ENCODE peak calls at places on chromosomes 16 and 17, in eight cellular contexts. G is prostate gland; P is CD8-positive, alpha-beta T cell; J is adrenal gland; U is psoas muscle; H is ascending aorta; K is GM23248; M is heart right ventricle. Q is an unnamed sample.

GRCh38 chr16:50311134-50311528 is 44.8 kb downstream of the ADCY7 start:
- DNase-seq in G (no peak), P (no peak), J (peak; percentile 11), U (no peak), H (no peak), K (no peak), M (no peak), Q (no peak)

GRCh38 chr16:57601801-57602478 is 26.5 kb upstream of the ADGRG1 start:
- DNase-seq in G (no peak), P (peak; percentile 77), J (no peak), U (no peak), H (no peak), K (no peak), M (no peak), Q (no peak)

GRCh38 chr16:88417684-88418476 is 35.1 kb downstream of the ZNF469 start:
- DNase-seq in G (no peak), P (no peak), J (no peak), U (no peak), H (no peak), K (no peak), M (no peak), Q (no peak)

GRCh38 chr16:17374668-17375255 is 96.0 kb downstream of the XYLT1 start:
- DNase-seq in G (no peak), P (no peak), J (no peak), U (no peak), H (no peak), K (no peak), M (no peak), Q (no peak)

GRCh38 chr17:46273541-46274236 is 21.2 kb upstream of the LRRC37A start:
- DNase-seq in G (no peak), P (no peak), J (no peak), U (no peak), H (no peak), K (no peak), M (no peak), Q (no peak)

GRCh38 chr17:60557805-60558204 is 31.8 kb upstream of the APPBP2 start:
- DNase-seq in G (no peak), P (no peak), J (no peak), U (no peak), H (no peak), K (no peak), M (no peak), Q (no peak)

GRCh38 chr16:67326472-67327309 is at the start of the genes KCTD19 and LRRC36:
- DNase-seq in G (peak; percentile 35), P (peak; percentile 68), J (peak; percentile 51), U (peak; percentile 57), H (no peak), K (peak; percentile 52), M (peak; percentile 39), Q (peak; percentile 27)

GRCh38 chr17:57021226-57021940 is 43.5 kb downstream of the SCPEP1 start:
- DNase-seq in G (peak; percentile 94), P (no peak), J (no peak), U (no peak), H (no peak), K (no peak), M (no peak), Q (no peak)

GRCh38 chr17:42171831-42172230 is 9.1 kb downstream of the KCNH4 start:
- DNase-seq in G (peak; percentile 71), P (no peak), J (no peak), U (no peak), H (no peak), K (no peak), M (no peak), Q (no peak)

GRCh38 chr16:77951788-77952187 is 70.6 kb upstream of the CLEC3A start:
- DNase-seq in G (peak; percentile 8), P (no peak), J (no peak), U (no peak), H (no peak), K (no peak), M (no peak), Q (peak; percentile 1)

GRCh38 chr16:79042886-79043285 is 557.7 kb downstream of the MAF start:
- DNase-seq in G (no peak), P (peak; percentile 51), J (no peak), U (no peak), H (no peak), K (no peak), M (no peak), Q (no peak)

GRCh38 chr16:83348991-83349390 is 458.8 kb upstream of the HSBP1 start:
- DNase-seq in G (no peak), P (no peak), J (no peak), U (no peak), H (no peak), K (no peak), M (no peak), Q (no peak)

GRCh38 chr17:36131436-36131835 is 27.8 kb downstream of the CCL4 start:
- DNase-seq in G (no peak), P (no peak), J (no peak), U (no peak), H (no peak), K (no peak), M (no peak), Q (peak; percentile 15)

GRCh38 chr17:60888812-60889709 is 211.4 kb downstream of the BCAS3 start:
- DNase-seq in G (no peak), P (no peak), J (no peak), U (no peak), H (no peak), K (peak; percentile 10), M (no peak), Q (no peak)

GRCh38 chr16:50152807-50153647 is at the start of gene TENT4B:
- DNase-seq in G (peak; percentile 79), P (peak; percentile 93), J (peak; percentile 85), U (peak; percentile 89), H (peak; percentile 24), K (peak; percentile 92), M (peak; percentile 89), Q (peak; percentile 92)

GRCh38 chr16:49834496-49835009 is 21.4 kb downstream of the ZNF423 start:
- DNase-seq in G (no peak), P (no peak), J (peak; percentile 40), U (peak; percentile 89), H (peak; percentile 54), K (peak; percentile 17), M (peak; percentile 64), Q (peak; percentile 79)

GRCh38 chr16:392450-393027 is 4.5 kb upstream of the NME4 start:
- DNase-seq in G (no peak), P (no peak), J (no peak), U (no peak), H (no peak), K (no peak), M (no peak), Q (no peak)

GRCh38 chr16:81678326-81679095 is 100.6 kb upstream of the PLCG2 start:
- DNase-seq in G (no peak), P (no peak), J (no peak), U (no peak), H (no peak), K (no peak), M (no peak), Q (no peak)

GRCh38 chr16:83849434-83849833 is 41.7 kb downstream of the HSBP1 start:
- DNase-seq in G (no peak), P (no peak), J (no peak), U (no peak), H (no peak), K (no peak), M (peak; percentile 34), Q (no peak)

GRCh38 chr17:1714488-1714979 is 4.4 kb upstream of the TLCD2 start:
- DNase-seq in G (peak; percentile 93), P (no peak), J (peak; percentile 99), U (peak; percentile 99), H (peak; percentile 91), K (peak; percentile 100), M (peak; percentile 100), Q (peak; percentile 97)

GRCh38 chr17:50872710-50873424 is 6.7 kb upstream of the TOB1 start:
- DNase-seq in G (peak; percentile 35), P (peak; percentile 67), J (peak; percentile 56), U (peak; percentile 48), H (no peak), K (peak; percentile 85), M (no peak), Q (no peak)

GRCh38 chr16:64077242-64077641 is 1044.6 kb downstream of the CDH11 start:
- DNase-seq in G (no peak), P (no peak), J (no peak), U (no peak), H (no peak), K (no peak), M (no peak), Q (no peak)
- H3K27ac ChIP-seq in G (no peak overlapping the region), P (no peak overlapping the region), J (no peak overlapping the region), U (no peak overlapping the region), H (no peak overlapping the region), K (no peak overlapping the region), M (no peak overlapping the region), Q (no peak overlapping the region)

GRCh38 chr17:81433656-81434055 is 38.4 kb downstream of the BAHCC1 start:
- DNase-seq in G (no peak), P (no peak), J (no peak), U (no peak), H (no peak), K (no peak), M (no peak), Q (no peak)
- H3K27ac ChIP-seq in G (no peak overlapping the region), P (no peak overlapping the region), J (no peak overlapping the region), U (no peak overlapping the region), H (no peak overlapping the region), K (no peak overlapping the region), M (no peak overlapping the region), Q (no peak overlapping the region)

DNA sequence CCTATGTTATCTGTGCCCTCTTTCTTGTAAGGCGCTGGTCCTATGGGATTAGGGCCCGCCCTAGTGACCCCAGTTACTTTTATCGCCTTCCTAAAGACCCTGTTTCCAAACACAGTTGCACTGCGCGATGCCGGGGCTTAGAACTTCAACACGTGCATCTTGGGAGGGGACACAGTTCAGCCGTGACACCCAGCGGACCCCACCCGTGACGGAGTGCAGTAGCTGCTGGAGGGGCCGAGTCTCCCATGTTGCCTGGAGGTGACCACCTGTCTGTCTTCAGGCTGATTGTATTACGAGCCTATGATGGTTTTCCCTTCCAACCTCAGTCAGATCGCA is 9.4 kb downstream of the BAIAP2 start:
- DNase-seq in G (no peak), P (no peak), J (no peak), U (no peak), H (no peak), K (no peak), M (no peak), Q (no peak)
- H3K27ac ChIP-seq in G (peak overlapping the region; percentile 95), P (no peak overlapping the region), J (peak overlapping the region; percentile 60), U (peak overlapping the region; percentile 48), H (peak overlapping the region; percentile 59), K (no peak overlapping the region), M (peak overlapping the region; percentile 74), Q (no peak overlapping the region)

GRCh38 chr16:20875358-20875656 is 24.9 kb downstream of the DCUN1D3 start:
- DNase-seq in G (no peak), P (no peak), J (no peak), U (no peak), H (no peak), K (no peak), M (no peak), Q (no peak)

GRCh38 chr16:20878682-20879147 is 21.4 kb downstream of the DCUN1D3 start:
- DNase-seq in G (no peak), P (no peak), J (no peak), U (no peak), H (no peak), K (no peak), M (no peak), Q (peak; percentile 71)

GRCh38 chr16:20880867-20881866 is 19.0 kb downstream of the DCUN1D3 start:
- DNase-seq in G (no peak), P (no peak), J (no peak), U (no peak), H (no peak), K (no peak), M (no peak), Q (no peak)

GRCh38 chr16:20883554-20884239 is 16.5 kb downstream of the DCUN1D3 start:
- DNase-seq in G (no peak), P (no peak), J (no peak), U (no peak), H (no peak), K (no peak), M (no peak), Q (peak; percentile 83)

GRCh38 chr16:20879175-20880053 is 20.7 kb downstream of the DCUN1D3 start:
- DNase-seq in G (no peak), P (no peak), J (no peak), U (no peak), H (no peak), K (peak; percentile 58), M (no peak), Q (no peak)
- H3K27ac ChIP-seq in G (no peak overlapping the region), P (no peak overlapping the region), J (peak overlapping the region; percentile 56), U (peak overlapping the region; percentile 12), H (peak overlapping the region; percentile 73), K (peak overlapping the region; percentile 46), M (peak overlapping the region; percentile 55), Q (peak overlapping the region; percentile 76)

Q was measured in cardiac muscle cell.